ENCODE peak calls at places on chromosomes 13 and 19, in eight cellular contexts. One of them, this sample, is unnamed.

GRCh38 chr13:27168870-27169525 is 2.6 kb downstream of the USP12 start:
- DNase-seq in neural crest cell: no peak
- DNase-seq in uterus: no peak
- DNase-seq in lower leg skin: no peak
- DNase-seq in brain microvascular endothelial cell: no peak
- DNase-seq in endothelial cell: no peak
- DNase-seq in WERI-Rb-1: no peak
- DNase-seq in cardiac fibroblast: peak; percentile 28
- DNase-seq in this sample: no peak

GRCh38 chr13:113584205-113584869 is at the start of gene TFDP1:
- DNase-seq in neural crest cell: peak; percentile 88
- DNase-seq in uterus: peak; percentile 62
- DNase-seq in lower leg skin: peak; percentile 83
- DNase-seq in brain microvascular endothelial cell: peak; percentile 73
- DNase-seq in endothelial cell: peak; percentile 73
- DNase-seq in WERI-Rb-1: peak; percentile 99
- DNase-seq in cardiac fibroblast: peak; percentile 87
- DNase-seq in this sample: peak; percentile 11

GRCh38 chr13:70732611-70733010 is 624.4 kb upstream of the KLHL1 start:
- DNase-seq in neural crest cell: no peak
- DNase-seq in uterus: no peak
- DNase-seq in lower leg skin: no peak
- DNase-seq in brain microvascular endothelial cell: no peak
- DNase-seq in endothelial cell: no peak
- DNase-seq in WERI-Rb-1: no peak
- DNase-seq in cardiac fibroblast: no peak
- DNase-seq in this sample: no peak

GRCh38 chr13:73556902-73557301 is 498.1 kb downstream of the KLF5 start:
- DNase-seq in neural crest cell: no peak
- DNase-seq in uterus: no peak
- DNase-seq in lower leg skin: no peak
- DNase-seq in brain microvascular endothelial cell: no peak
- DNase-seq in endothelial cell: no peak
- DNase-seq in WERI-Rb-1: no peak
- DNase-seq in cardiac fibroblast: no peak
- DNase-seq in this sample: no peak

GRCh38 chr13:22080832-22081231 is 410.0 kb downstream of the FGF9 start:
- DNase-seq in neural crest cell: no peak
- DNase-seq in uterus: no peak
- DNase-seq in lower leg skin: no peak
- DNase-seq in brain microvascular endothelial cell: no peak
- DNase-seq in endothelial cell: no peak
- DNase-seq in WERI-Rb-1: no peak
- DNase-seq in cardiac fibroblast: no peak
- DNase-seq in this sample: no peak

GRCh38 chr19:54851353-54851752 is 1.1 kb downstream of the KIR3DL2 start:
- DNase-seq in neural crest cell: no peak
- DNase-seq in uterus: no peak
- DNase-seq in lower leg skin: no peak
- DNase-seq in brain microvascular endothelial cell: no peak
- DNase-seq in endothelial cell: no peak
- DNase-seq in WERI-Rb-1: no peak
- DNase-seq in cardiac fibroblast: no peak
- DNase-seq in this sample: no peak

GRCh38 chr13:31199527-31199848 is 287 bp upstream of the B3GLCT start:
- DNase-seq in neural crest cell: no peak
- DNase-seq in uterus: no peak
- DNase-seq in lower leg skin: no peak
- DNase-seq in brain microvascular endothelial cell: no peak
- DNase-seq in endothelial cell: no peak
- DNase-seq in WERI-Rb-1: no peak
- DNase-seq in cardiac fibroblast: no peak
- DNase-seq in this sample: no peak

GRCh38 chr13:61110804-61111203 is 304.8 kb downstream of the PCDH20 start:
- DNase-seq in neural crest cell: no peak
- DNase-seq in uterus: no peak
- DNase-seq in lower leg skin: no peak
- DNase-seq in brain microvascular endothelial cell: no peak
- DNase-seq in endothelial cell: no peak
- DNase-seq in WERI-Rb-1: no peak
- DNase-seq in cardiac fibroblast: no peak
- DNase-seq in this sample: no peak

GRCh38 chr19:33519416-33519815 is 2.2 kb downstream of the PEPD start:
- DNase-seq in neural crest cell: no peak
- DNase-seq in uterus: no peak
- DNase-seq in lower leg skin: no peak
- DNase-seq in brain microvascular endothelial cell: no peak
- DNase-seq in endothelial cell: no peak
- DNase-seq in WERI-Rb-1: no peak
- DNase-seq in cardiac fibroblast: no peak
- DNase-seq in this sample: no peak

GRCh38 chr13:75645141-75645540 is 9.0 kb downstream of the LMO7 start:
- DNase-seq in neural crest cell: no peak
- DNase-seq in uterus: no peak
- DNase-seq in lower leg skin: no peak
- DNase-seq in brain microvascular endothelial cell: no peak
- DNase-seq in endothelial cell: no peak
- DNase-seq in WERI-Rb-1: no peak
- DNase-seq in cardiac fibroblast: no peak
- DNase-seq in this sample: no peak

GRCh38 chr13:41017744-41018582 is 1.2 kb downstream of the ELF1 start:
- DNase-seq in neural crest cell: no peak
- DNase-seq in uterus: no peak
- DNase-seq in lower leg skin: no peak
- DNase-seq in brain microvascular endothelial cell: no peak
- DNase-seq in endothelial cell: no peak
- DNase-seq in WERI-Rb-1: no peak
- DNase-seq in cardiac fibroblast: no peak
- DNase-seq in this sample: no peak

DNA sequence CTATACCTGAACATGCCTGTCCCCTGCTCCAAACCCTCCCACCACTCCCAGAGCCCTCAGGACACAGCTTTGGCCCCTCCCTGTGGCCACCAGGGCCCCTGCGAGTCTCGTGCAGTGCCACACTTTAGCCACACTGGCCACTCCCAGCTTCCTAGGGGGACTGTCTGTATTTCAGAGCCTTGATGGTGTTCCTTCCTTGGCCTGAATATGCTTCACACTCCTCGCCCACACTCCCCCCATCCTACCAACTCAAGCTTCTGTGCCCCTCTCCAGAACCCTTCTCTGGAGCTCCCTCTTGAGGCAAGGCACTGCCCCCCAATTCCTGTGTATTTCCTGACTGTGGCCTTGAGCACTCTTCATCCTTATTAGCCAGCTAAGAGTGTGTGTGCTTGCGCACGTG is 80.2 kb downstream of the DPF1 start:
- DNase-seq in neural crest cell: no peak
- DNase-seq in uterus: no peak
- DNase-seq in lower leg skin: no peak
- DNase-seq in brain microvascular endothelial cell: no peak
- DNase-seq in endothelial cell: no peak
- DNase-seq in WERI-Rb-1: peak; percentile 31
- DNase-seq in cardiac fibroblast: no peak
- DNase-seq in this sample: no peak
- TF ChIP-seq CTCF in neural crest cell: peak; percentile 18
- TF ChIP-seq CTCF in uterus: no peak
- TF ChIP-seq CTCF in lower leg skin: no peak
- TF ChIP-seq CTCF in brain microvascular endothelial cell: peak; percentile 45
- TF ChIP-seq CTCF in endothelial cell: no peak
- TF ChIP-seq CTCF in WERI-Rb-1: peak; percentile 39
- TF ChIP-seq CTCF in cardiac fibroblast: peak; percentile 10
- TF ChIP-seq CTCF in this sample: peak; percentile 25

DNA sequence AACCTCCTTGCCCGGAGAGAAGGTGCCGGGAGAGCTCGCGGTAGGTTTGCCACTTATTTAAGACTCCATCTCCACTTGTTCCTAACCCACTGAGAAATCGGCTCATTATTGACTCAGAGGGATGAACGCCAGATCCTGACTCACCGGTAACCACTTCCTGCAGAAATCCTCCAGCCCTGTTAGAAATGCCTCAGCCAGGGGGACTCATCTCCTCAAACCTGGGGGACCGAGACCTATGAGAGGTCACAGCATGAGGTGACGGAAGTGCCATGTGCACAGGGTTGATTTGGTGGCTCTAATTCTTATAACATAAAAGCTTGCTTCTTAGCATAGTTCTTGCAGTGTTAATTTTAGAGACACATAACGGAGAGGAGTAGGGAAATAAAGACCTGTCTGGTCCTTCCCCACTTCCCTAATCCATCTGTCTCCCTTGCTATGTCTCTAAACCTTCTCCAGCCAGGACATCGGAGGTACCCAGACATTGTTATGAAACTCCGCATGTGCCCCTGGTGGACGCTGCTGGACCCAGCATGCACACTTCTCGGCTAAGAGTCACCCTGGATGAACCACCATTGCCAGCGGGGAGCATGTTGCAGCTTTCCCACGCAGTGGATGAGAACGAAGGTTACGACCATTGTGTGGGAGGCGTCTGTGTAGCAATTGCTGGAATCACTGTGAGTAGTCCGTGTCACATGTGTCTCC is 158.9 kb downstream of the EFNB2 start:
- DNase-seq in neural crest cell: no peak
- DNase-seq in uterus: peak; percentile 61
- DNase-seq in lower leg skin: no peak
- DNase-seq in brain microvascular endothelial cell: peak; percentile 98
- DNase-seq in endothelial cell: no peak
- DNase-seq in WERI-Rb-1: peak; percentile 65
- DNase-seq in cardiac fibroblast: peak; percentile 79
- DNase-seq in this sample: peak; percentile 76
- TF ChIP-seq CTCF in neural crest cell: no peak
- TF ChIP-seq CTCF in uterus: no peak
- TF ChIP-seq CTCF in lower leg skin: no peak
- TF ChIP-seq CTCF in brain microvascular endothelial cell: peak; percentile 78
- TF ChIP-seq CTCF in endothelial cell: peak; percentile 45
- TF ChIP-seq CTCF in WERI-Rb-1: peak; percentile 72
- TF ChIP-seq CTCF in cardiac fibroblast: peak; percentile 21
- TF ChIP-seq CTCF in this sample: peak; percentile 45

GRCh38 chr13:45194081-45194939 is 6.5 kb downstream of the KCTD4 start:
- DNase-seq in neural crest cell: no peak
- DNase-seq in uterus: no peak
- DNase-seq in lower leg skin: no peak
- DNase-seq in brain microvascular endothelial cell: peak; percentile 43
- DNase-seq in endothelial cell: peak; percentile 26
- DNase-seq in WERI-Rb-1: peak; percentile 20
- DNase-seq in cardiac fibroblast: peak; percentile 83
- DNase-seq in this sample: no peak
- TF ChIP-seq CTCF in neural crest cell: no peak
- TF ChIP-seq CTCF in uterus: no peak
- TF ChIP-seq CTCF in lower leg skin: no peak
- TF ChIP-seq CTCF in brain microvascular endothelial cell: peak; percentile 79
- TF ChIP-seq CTCF in endothelial cell: no peak
- TF ChIP-seq CTCF in WERI-Rb-1: peak; percentile 42
- TF ChIP-seq CTCF in cardiac fibroblast: peak; percentile 64
- TF ChIP-seq CTCF in this sample: peak; percentile 65

DNA sequence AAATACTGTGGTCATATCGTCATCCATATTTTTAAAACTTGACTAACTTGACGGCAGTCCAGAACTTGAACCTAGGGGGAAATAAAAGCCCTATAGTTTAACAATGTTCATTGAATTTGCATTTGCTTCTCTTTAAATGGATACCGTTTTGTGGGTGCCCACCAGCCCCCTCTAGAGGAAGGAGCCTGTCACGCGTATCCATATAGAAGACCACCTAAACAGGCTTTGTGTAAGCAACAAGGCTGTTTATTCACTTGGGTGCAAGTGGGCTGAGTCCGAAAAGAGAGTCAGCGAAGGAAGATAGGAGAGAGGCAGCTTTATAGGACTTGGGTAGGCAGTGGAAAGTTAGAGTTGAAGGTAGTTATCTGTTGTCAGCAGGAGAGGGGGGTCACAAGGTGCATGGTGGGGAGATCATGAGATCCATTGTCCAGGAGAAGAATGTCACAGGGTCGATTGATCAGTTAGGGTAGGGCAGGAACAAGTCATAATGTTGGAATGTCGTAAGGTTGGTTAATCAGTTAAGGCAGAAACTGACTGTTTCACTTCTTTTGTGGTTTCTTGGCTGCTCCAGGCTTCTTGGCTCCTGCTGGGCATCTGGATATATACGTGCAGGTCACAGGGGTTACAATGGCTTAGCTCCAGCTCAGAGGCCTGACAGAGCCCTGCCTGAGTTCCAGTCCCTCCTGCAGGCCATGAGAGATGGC is 42.5 kb upstream of the ANKRD10 start:
- DNase-seq in neural crest cell: peak; percentile 14
- DNase-seq in uterus: no peak
- DNase-seq in lower leg skin: no peak
- DNase-seq in brain microvascular endothelial cell: no peak
- DNase-seq in endothelial cell: peak; percentile 31
- DNase-seq in WERI-Rb-1: no peak
- DNase-seq in cardiac fibroblast: peak; percentile 35
- DNase-seq in this sample: no peak
- TF ChIP-seq CTCF in neural crest cell: no peak
- TF ChIP-seq CTCF in uterus: no peak
- TF ChIP-seq CTCF in lower leg skin: no peak
- TF ChIP-seq CTCF in brain microvascular endothelial cell: peak; percentile 49
- TF ChIP-seq CTCF in endothelial cell: peak; percentile 53
- TF ChIP-seq CTCF in WERI-Rb-1: peak; percentile 26
- TF ChIP-seq CTCF in cardiac fibroblast: peak; percentile 8
- TF ChIP-seq CTCF in this sample: peak; percentile 16

This sample was measured in AG09309.